ENCODE peak calls at places on chromosome 13, in eight cellular contexts. R is fibroblast of pulmonary artery, O is bronchial epithelial cell, Q is ascending aorta, H is Caco-2, C is cardiac fibroblast, F is heart right ventricle, B is pancreas. Z is an unnamed sample.

GRCh38 chr13:31011193-31011860 is 78.9 kb downstream of the TEX26 start:
- DNase-seq in F (no peak), Q (no peak), O (no peak), H (no peak), B (no peak), C (no peak), R (no peak), Z (no peak)

GRCh38 chr13:42405665-42406390 is 133.9 kb downstream of the AKAP11 start:
- DNase-seq in O (peak; percentile 85), F (no peak), B (no peak), C (peak; percentile 86), H (no peak), R (peak; percentile 24), Q (no peak), Z (no peak)

GRCh38 chr13:36418022-36418805 is 14.1 kb upstream of the CCNA1 start:
- DNase-seq in O (peak; percentile 84), B (no peak), H (no peak), F (no peak), R (peak; percentile 77), Q (no peak), C (peak; percentile 75), Z (no peak)

GRCh38 chr13:34256236-34256635 is 438.3 kb downstream of the RFC3 start:
- DNase-seq in R (no peak), B (no peak), F (no peak), C (no peak), O (no peak), H (no peak), Q (no peak), Z (no peak)

GRCh38 chr13:32010137-32010536 is 21.4 kb upstream of the FRY start:
- DNase-seq in B (no peak), C (peak; percentile 33), Q (no peak), H (no peak), F (no peak), R (no peak), O (no peak), Z (no peak)

GRCh38 chr13:80199585-80200292 is 141.2 kb downstream of the SPRY2 start:
- DNase-seq in F (no peak), O (no peak), Q (no peak), B (no peak), C (no peak), R (no peak), H (no peak), Z (no peak)

GRCh38 chr13:30142502-30143211 is 164.7 kb downstream of the KATNAL1 start:
- DNase-seq in F (no peak), O (peak; percentile 84), H (peak; percentile 84), R (peak; percentile 90), C (peak; percentile 98), Q (no peak), B (no peak), Z (no peak)

GRCh38 chr13:36787181-36787580 is 31.8 kb upstream of the RFXAP start:
- DNase-seq in F (no peak), R (no peak), B (no peak), H (no peak), Q (no peak), O (peak; percentile 50), C (no peak), Z (no peak)

GRCh38 chr13:30744056-30744684 is 8.8 kb downstream of the ALOX5AP start:
- DNase-seq in R (no peak), B (no peak), O (peak; percentile 51), F (no peak), H (no peak), C (peak; percentile 54), Q (peak; percentile 62), Z (no peak)

GRCh38 chr13:51311271-51311670 is 28.2 kb upstream of the SERPINE3 start:
- DNase-seq in O (no peak), C (no peak), F (no peak), B (no peak), H (no peak), Q (no peak), R (no peak), Z (no peak)

GRCh38 chr13:111860161-111860560 is 206.8 kb upstream of the SOX1 start:
- DNase-seq in R (no peak), O (no peak), B (no peak), Q (no peak), C (no peak), H (no peak), F (no peak), Z (no peak)

GRCh38 chr13:42364613-42365000 is 92.7 kb downstream of the AKAP11 start:
- DNase-seq in H (no peak), B (no peak), Q (no peak), R (peak; percentile 6), O (no peak), C (no peak), F (no peak), Z (no peak)

GRCh38 chr13:21675095-21676007 is 4.5 kb downstream of the FGF9 start:
- DNase-seq in C (no peak), R (no peak), Q (no peak), B (peak; percentile 80), O (no peak), F (peak; percentile 47), H (no peak), Z (peak; percentile 63)

GRCh38 chr13:30312859-30313258 is 5.5 kb upstream of the KATNAL1 start:
- DNase-seq in O (no peak), Q (no peak), F (no peak), B (no peak), C (peak; percentile 55), H (no peak), R (peak; percentile 70), Z (no peak)

GRCh38 chr13:80340643-80341097 is 256 bp downstream of the SPRY2 start:
- DNase-seq in B (no peak), O (peak; percentile 46), C (peak; percentile 77), R (peak; percentile 81), F (no peak), H (no peak), Q (no peak), Z (no peak)

GRCh38 chr13:49877629-49878218 is 58.4 kb downstream of the SPRYD7 start:
- DNase-seq in Q (no peak), H (no peak), F (no peak), O (no peak), B (no peak), R (no peak), C (peak; percentile 31), Z (no peak)

GRCh38 chr13:40975441-40975840 is 43.7 kb downstream of the ELF1 start:
- DNase-seq in O (no peak), Q (no peak), H (no peak), R (no peak), B (no peak), F (no peak), C (no peak), Z (no peak)
- H3K4me3 ChIP-seq in O (no peak overlapping the region), Q (no peak overlapping the region), H (no peak overlapping the region), R (no peak overlapping the region), B (no peak overlapping the region), F (no peak overlapping the region), C (no peak overlapping the region), Z (no peak overlapping the region)

DNA sequence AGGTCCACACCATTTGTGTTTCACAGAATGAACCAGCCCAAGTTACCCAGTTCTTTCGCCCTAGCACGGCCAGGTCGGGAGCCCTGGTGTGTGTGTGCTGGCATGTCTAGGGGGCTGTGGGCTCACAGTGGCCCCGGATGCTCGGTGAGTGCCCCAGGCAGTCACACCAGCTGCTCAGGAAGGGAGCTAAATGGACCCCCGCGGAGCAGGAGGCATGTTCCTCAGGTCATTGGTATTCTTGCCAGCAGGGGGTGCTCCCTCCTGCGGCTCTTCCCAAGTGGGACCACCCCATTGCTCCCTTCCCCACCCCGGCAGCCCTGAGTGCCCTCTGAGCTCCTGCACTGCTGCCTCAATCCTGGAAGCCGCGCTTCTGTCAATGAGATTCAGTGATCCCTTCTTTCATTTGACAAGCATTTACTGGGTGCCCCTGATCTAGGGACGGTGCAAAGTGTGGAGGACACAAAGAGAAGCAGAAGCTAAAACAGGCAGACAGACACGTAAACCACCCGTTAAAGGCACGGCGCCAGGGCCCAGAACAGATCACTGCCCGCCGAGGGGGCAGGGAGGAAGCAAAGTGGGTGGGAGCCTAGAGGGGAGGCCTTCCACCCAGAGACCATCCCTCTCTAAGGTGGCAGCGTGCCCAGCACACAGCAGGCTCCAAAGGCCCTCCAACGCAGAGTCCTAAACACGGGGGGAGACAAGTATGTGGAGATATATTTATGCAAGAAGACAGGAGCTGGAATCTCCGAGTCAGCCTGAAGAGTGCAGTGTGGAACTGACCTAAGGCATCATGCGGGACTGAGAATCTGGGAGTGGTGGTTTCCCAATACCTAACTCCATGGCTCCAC is 5.2 kb upstream of the ADPRHL1 start:
- DNase-seq in C (no peak), H (no peak), Q (no peak), B (peak; percentile 55), F (no peak), R (peak; percentile 20), O (no peak), Z (no peak)
- TF ChIP-seq CTCF in C (peak; percentile 46), H (peak; percentile 59), Q (no peak), B (peak; percentile 7), F (peak; percentile 48), R (peak; percentile 40), O (peak; percentile 39), Z (no peak)

GRCh38 chr13:102774596-102775375 is 1.2 kb upstream of the TEX30 start:
- DNase-seq in O (no peak), B (no peak), R (no peak), Q (no peak), H (no peak), F (no peak), C (no peak), Z (no peak)

GRCh38 chr13:102771298-102772041 is 2.1 kb downstream of the TEX30 start:
- DNase-seq in O (no peak), H (no peak), B (no peak), R (no peak), C (no peak), Q (no peak), F (no peak), Z (no peak)

GRCh38 chr13:102772042-102772425 is 1.6 kb downstream of the TEX30 start:
- DNase-seq in R (no peak), O (no peak), F (no peak), H (no peak), Q (no peak), C (no peak), B (no peak), Z (no peak)

GRCh38 chr13:102773441-102774209 is at the start of gene TEX30:
- DNase-seq in O (peak; percentile 62), F (peak; percentile 89), C (peak; percentile 78), B (peak; percentile 92), R (peak; percentile 84), H (peak; percentile 87), Q (peak; percentile 38), Z (peak; percentile 92)

GRCh38 chr13:102774210-102774560 is 599 bp upstream of the TEX30 start:
- DNase-seq in F (peak; percentile 23), Q (no peak), B (peak; percentile 79), H (no peak), R (no peak), O (no peak), C (no peak), Z (no peak)
- H3K4me3 ChIP-seq in F (peak overlapping the region; percentile 72), Q (peak overlapping the region; percentile 84), B (peak overlapping the region; percentile 76), H (peak overlapping the region; percentile 96), R (peak overlapping the region; percentile 82), O (peak overlapping the region; percentile 66), C (peak overlapping the region; percentile 88), Z (peak overlapping the region; percentile 68)

GRCh38 chr13:40586886-40587285 is 79.6 kb downstream of the FOXO1 start:
- DNase-seq in B (no peak), F (no peak), H (no peak), C (no peak), Q (no peak), R (peak; percentile 46), O (no peak), Z (no peak)
- TF ChIP-seq CTCF in B (no peak), F (no peak), H (no peak), C (peak; percentile 15), Q (no peak), R (peak; percentile 13), O (no peak), Z (no peak)

Z was measured in Peyer's patch.